ENCODE peak calls at places on chromosomes 16 and 17, in four cellular contexts. B is neural progenitor cell, J is colonic mucosa, G is IMR-90. D is an unnamed sample.

GRCh38 chr17:33901085-33901484 is 354.0 kb upstream of the CCL2 start:
- DNase-seq in B (no peak), J (no peak), G (no peak), D (no peak)

GRCh38 chr17:36008998-36009665 is 7.8 kb upstream of the CCL15 start:
- DNase-seq in B (no peak), J (peak; percentile 35), G (peak; percentile 12), D (no peak)

GRCh38 chr16:804193-805048 is 3.9 kb upstream of the GNG13 start:
- DNase-seq in B (no peak), J (no peak), G (no peak), D (no peak)

GRCh38 chr16:49836668-49837067 is 19.2 kb downstream of the ZNF423 start:
- DNase-seq in B (no peak), J (no peak), G (no peak), D (no peak)

GRCh38 chr16:81473969-81474959 is 29.7 kb downstream of the CMIP start:
- DNase-seq in B (no peak), J (no peak), G (no peak), D (peak; percentile 63)

GRCh38 chr17:80501739-80502577 is 25.6 kb upstream of the NPTX1 start:
- DNase-seq in B (no peak), J (no peak), G (peak; percentile 97), D (peak; percentile 80)

GRCh38 chr17:1577186-1577585 is 14.6 kb upstream of the PITPNA start:
- DNase-seq in B (no peak), J (peak; percentile 70), G (peak; percentile 89), D (peak; percentile 94)

GRCh38 chr16:89216315-89217137 is 977 bp upstream of the ZNF778 start:
- DNase-seq in B (peak; percentile 88), J (peak; percentile 91), G (peak; percentile 77), D (peak; percentile 90)

GRCh38 chr17:39261286-39261685 is 35.5 kb upstream of the STAC2 start:
- DNase-seq in B (peak; percentile 60), J (no peak), G (no peak), D (no peak)

GRCh38 chr17:56913000-56913866 is 616 bp downstream of the TRIM25 start:
- DNase-seq in B (peak; percentile 59), J (peak; percentile 40), G (no peak), D (peak; percentile 79)

GRCh38 chr17:28282596-28282995 is 36.4 kb upstream of the TMEM97 start:
- DNase-seq in B (no peak), J (no peak), G (peak; percentile 92), D (no peak)

GRCh38 chr17:60766778-60767190 is 89.1 kb downstream of the BCAS3 start:
- DNase-seq in B (no peak), J (no peak), G (no peak), D (no peak)

GRCh38 chr16:23899869-23900268 is 64.1 kb downstream of the PRKCB start:
- DNase-seq in B (no peak), J (no peak), G (no peak), D (no peak)

GRCh38 chr16:57616871-57617270 is 11.6 kb upstream of the ADGRG1 start:
- DNase-seq in B (no peak), J (peak; percentile 10), G (no peak), D (peak; percentile 18)

GRCh38 chr17:75277664-75278071 is 6.6 kb upstream of the MIF4GD start:
- DNase-seq in B (no peak), J (no peak), G (peak; percentile 32), D (no peak)

GRCh38 chr17:55446581-55447205 is 25.1 kb upstream of the MMD start:
- DNase-seq in B (no peak), J (no peak), G (no peak), D (no peak)

GRCh38 chr16:72247821-72248253 is 75.9 kb upstream of the PMFBP1 start:
- DNase-seq in B (no peak), J (no peak), G (peak; percentile 29), D (no peak)

GRCh38 chr16:85415196-85415988 is 197.7 kb upstream of the GSE1 start:
- DNase-seq in B (no peak), J (no peak), G (no peak), D (peak; percentile 72)

GRCh38 chr17:10744509-10745000 is 14.7 kb upstream of the TMEM220 start:
- DNase-seq in B (no peak), J (no peak), G (no peak), D (no peak)

GRCh38 chr17:63833741-63834373 is 6.4 kb upstream of the FTSJ3 start:
- DNase-seq in B (no peak), J (no peak), G (no peak), D (peak; percentile 59)

GRCh38 chr17:63832014-63832413 is 4.6 kb upstream of the FTSJ3 start:
- DNase-seq in B (no peak), J (no peak), G (no peak), D (peak; percentile 16)

GRCh38 chr17:63833026-63833740 is 5.7 kb upstream of the FTSJ3 start:
- DNase-seq in B (no peak), J (no peak), G (no peak), D (peak; percentile 45)

GRCh38 chr17:63831505-63831904 is 4.0 kb upstream of the FTSJ3 start:
- DNase-seq in B (no peak), J (no peak), G (no peak), D (peak; percentile 32)

GRCh38 chr17:63832455-63832854 is 5.0 kb upstream of the FTSJ3 start:
- DNase-seq in B (no peak), J (no peak), G (no peak), D (peak; percentile 58)
- H3K4me1 ChIP-seq in B (peaks cover 6% of the 10 kb centered on the region), J (peaks cover 11% of the 10 kb centered on the region), G (peaks cover 1% of the 10 kb centered on the region), D (peaks cover 13% of the 10 kb centered on the region)

GRCh38 chr17:79370594-79370993 is 240.3 kb downstream of the RBFOX3 start:
- DNase-seq in B (no peak), J (no peak), G (no peak), D (no peak)

GRCh38 chr17:79369001-79369400 is 241.8 kb downstream of the RBFOX3 start:
- DNase-seq in B (no peak), J (no peak), G (no peak), D (no peak)

GRCh38 chr17:79368521-79368920 is 242.3 kb downstream of the RBFOX3 start:
- DNase-seq in B (no peak), J (no peak), G (no peak), D (no peak)

GRCh38 chr17:79369532-79369931 is 241.3 kb downstream of the RBFOX3 start:
- DNase-seq in B (no peak), J (no peak), G (no peak), D (no peak)

GRCh38 chr17:79370126-79370525 is 240.7 kb downstream of the RBFOX3 start:
- DNase-seq in B (no peak), J (no peak), G (no peak), D (no peak)
- H3K9ac ChIP-seq in B (no peak overlapping the region), J (no peak overlapping the region), G (no peak overlapping the region), D (no peak overlapping the region)

GRCh38 chr16:71201556-71201955 is 29.0 kb downstream of the HYDIN start:
- DNase-seq in B (no peak), J (no peak), G (no peak), D (no peak)
- TF ChIP-seq CTCF in B (no peak), J (no peak), G (no peak), D (no peak)

GRCh38 chr17:50808888-50809287 is 26.5 kb upstream of the WFIKKN2 start:
- DNase-seq in B (no peak), J (no peak), G (no peak), D (no peak)
- H3K4me1 ChIP-seq in B (peaks cover under 1% of the 10 kb centered on the region), J (no peaks in the 10 kb centered on the region), G (no peaks in the 10 kb centered on the region), D (no peaks in the 10 kb centered on the region)

DNA sequence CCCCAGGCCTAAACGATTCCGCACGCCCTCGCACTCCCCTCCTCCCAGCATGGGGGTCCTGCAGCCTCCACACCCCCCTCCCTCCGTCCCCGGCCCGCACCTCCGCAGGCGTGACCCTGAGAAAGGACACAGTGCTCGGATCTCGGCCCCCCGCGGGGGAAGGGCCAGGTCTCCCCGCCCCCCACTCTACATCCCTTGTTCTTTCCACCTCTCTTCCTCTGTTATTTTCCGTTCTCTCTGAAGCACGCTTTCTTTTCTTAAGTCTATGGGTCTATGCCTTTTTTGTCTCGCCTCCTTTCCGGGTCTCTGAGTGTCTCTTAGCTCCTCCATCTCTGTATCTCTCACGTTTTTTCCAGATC is 2.0 kb upstream of the HES7 start:
- DNase-seq in B (peak; percentile 82), J (peak; percentile 48), G (no peak), D (peak; percentile 84)
- H3K9ac ChIP-seq in B (no peak overlapping the region), J (peak overlapping the region; percentile 79), G (peak overlapping the region; percentile 15), D (peak overlapping the region; percentile 89)

DNA sequence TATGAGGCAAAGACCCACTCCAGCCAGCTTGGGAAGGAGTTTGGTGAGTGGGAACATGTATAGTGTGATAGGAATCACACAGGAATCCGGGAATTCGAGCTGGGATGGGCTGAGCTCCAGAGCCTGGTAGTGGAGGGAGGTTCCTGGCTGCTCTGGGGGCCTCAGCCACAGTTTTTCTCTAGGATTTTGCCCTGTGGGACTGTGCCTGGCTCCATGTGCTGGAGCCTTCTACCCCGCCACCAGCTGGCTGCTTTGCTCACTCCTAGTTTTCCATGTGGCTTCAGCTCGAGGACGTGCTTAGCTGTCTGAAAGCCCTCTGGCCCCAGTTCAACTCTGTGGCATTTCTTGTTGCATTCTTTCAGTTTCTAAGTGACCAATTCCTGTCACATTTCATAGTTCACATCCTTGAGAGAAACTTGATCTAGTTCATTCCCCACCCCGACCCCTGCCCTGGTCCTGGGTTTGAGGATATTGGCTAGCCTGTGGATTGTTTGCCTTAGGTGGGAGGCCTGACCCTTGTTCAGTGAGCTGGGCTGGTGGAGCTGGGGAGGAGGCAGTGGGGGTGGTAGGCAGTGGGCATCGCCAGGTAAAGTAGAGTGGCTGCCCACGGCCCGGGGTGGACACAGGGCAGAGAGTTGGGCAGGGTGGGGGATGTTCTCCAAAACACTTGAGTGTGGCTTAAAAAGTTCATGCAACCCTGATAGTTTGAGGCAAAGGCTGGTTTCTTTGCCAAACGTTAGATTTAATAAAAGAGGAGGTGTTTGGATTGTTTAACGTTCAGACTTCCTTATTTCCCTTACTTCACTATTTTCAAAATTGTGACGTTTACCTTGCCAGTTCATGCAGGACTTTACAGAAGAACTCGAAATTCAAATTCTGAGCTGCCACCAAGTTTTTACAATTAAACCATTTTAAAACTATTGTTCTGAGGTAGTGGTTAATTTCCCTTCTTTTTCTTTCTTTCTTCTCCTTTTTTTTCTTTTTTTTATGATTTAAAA is 5.2 kb downstream of the SEC14L1 start:
- DNase-seq in B (no peak), J (peak; percentile 52), G (peak; percentile 76), D (peak; percentile 91)
- TF ChIP-seq CTCF in B (peak; percentile 7), J (no peak), G (peak; percentile 31), D (peak; percentile 14)

DNA sequence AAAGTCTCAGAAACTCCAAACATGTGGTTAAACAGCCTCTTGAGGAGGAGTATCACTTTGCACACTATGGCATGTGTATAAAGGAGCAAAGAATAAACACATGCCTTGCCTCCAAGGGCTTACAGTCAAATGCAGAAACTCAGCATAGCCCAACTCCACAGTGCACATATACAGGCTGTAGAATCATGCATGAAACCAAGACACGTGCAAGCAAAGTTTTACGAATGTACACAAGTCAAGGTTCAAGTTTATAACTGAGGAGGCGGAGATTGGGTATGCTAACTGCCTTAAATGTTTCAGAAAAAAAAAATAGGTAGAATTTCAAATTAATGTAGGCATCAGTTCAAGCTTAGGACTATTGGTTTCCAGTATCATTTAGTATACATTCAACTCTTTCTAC is 321.1 kb downstream of the SOX9 start:
- DNase-seq in B (no peak), J (no peak), G (no peak), D (no peak)
- H3K4me1 ChIP-seq in B (no peaks in the 10 kb centered on the region), J (peaks cover 7% of the 10 kb centered on the region), G (peaks cover 8% of the 10 kb centered on the region), D (no peaks in the 10 kb centered on the region)